ENCODE peak calls at places on chromosomes 7 and 10, in five cellular contexts. R, Z, E, X and N are unnamed samples. For H3K36me3, the result is how much of the 10 kb centered on the place peaks cover.

GRCh38 chr7:81534446-81534845 is 235.4 kb downstream of the HGF start:
- DNase-seq in R (no peak), Z (no peak), E (no peak), X (no peak), N (no peak)

GRCh38 chr7:50356212-50356944 is 51.9 kb downstream of the IKZF1 start:
- DNase-seq in R (peak), Z (peak), E (peak), X (no peak), N (peak)

GRCh38 chr10:11823122-11823988 is at the start of gene PROSER2:
- DNase-seq in R (peak), Z (no peak), E (no peak), X (peak), N (peak)

GRCh38 chr7:82247814-82248433 is 195.7 kb downstream of the CACNA2D1 start:
- DNase-seq in R (no peak), Z (no peak), E (no peak), X (no peak), N (no peak)

GRCh38 chr10:30749368-30749767 is 119.8 kb upstream of the LYZL2 start:
- DNase-seq in R (no peak), Z (no peak), E (no peak), X (no peak), N (no peak)

GRCh38 chr7:158731761-158732160 is 27.2 kb upstream of the NCAPG2 start:
- DNase-seq in R (no peak), Z (no peak), E (no peak), X (no peak), N (no peak)

GRCh38 chr7:107479303-107479702 is 9.4 kb downstream of the GPR22 start:
- DNase-seq in R (no peak), Z (no peak), E (no peak), X (no peak), N (no peak)

GRCh38 chr10:130022501-130023299 is 58.6 kb upstream of the EBF3 start:
- DNase-seq in R (no peak), Z (no peak), E (no peak), X (no peak), N (no peak)

GRCh38 chr7:106022193-106022821 is 59.2 kb downstream of the CDHR3 start:
- DNase-seq in R (no peak), Z (no peak), E (no peak), X (no peak), N (no peak)

GRCh38 chr10:21675157-21675796 is 141.2 kb downstream of the MLLT10 start:
- DNase-seq in R (no peak), Z (no peak), E (no peak), X (peak), N (no peak)

GRCh38 chr10:35561670-35562069 is 43.5 kb upstream of the GJD4 start:
- DNase-seq in R (no peak), Z (no peak), E (no peak), X (no peak), N (peak)

GRCh38 chr7:137774793-137775201 is 72.0 kb downstream of the DGKI start:
- DNase-seq in R (no peak), Z (no peak), E (no peak), X (no peak), N (no peak)

GRCh38 chr7:107232568-107233090 is 63.8 kb downstream of the HBP1 start:
- DNase-seq in R (no peak), Z (no peak), E (no peak), X (no peak), N (no peak)

GRCh38 chr7:115363916-115364315 is 442.0 kb downstream of the MDFIC start:
- DNase-seq in R (no peak), Z (no peak), E (no peak), X (no peak), N (no peak)

GRCh38 chr7:96303105-96303685 is 18.7 kb downstream of the SLC25A13 start:
- DNase-seq in R (no peak), Z (no peak), E (no peak), X (no peak), N (no peak)

GRCh38 chr7:129864042-129864441 is 88.7 kb downstream of the UBE2H start:
- DNase-seq in R (no peak), Z (peak), E (no peak), X (no peak), N (no peak)

GRCh38 chr7:13990319-13990983 is 985 bp upstream of the ETV1 start:
- DNase-seq in R (peak), Z (peak), E (peak), X (peak), N (peak)

GRCh38 chr10:14142631-14143270 is 188.0 kb downstream of the FRMD4A start:
- DNase-seq in R (no peak), Z (no peak), E (no peak), X (no peak), N (no peak)

GRCh38 chr10:110263164-110263563 is 41.6 kb downstream of the SMNDC1 start:
- DNase-seq in R (no peak), Z (no peak), E (no peak), X (no peak), N (no peak)

GRCh38 chr7:128402346-128402745 is 7.4 kb downstream of the IMPDH1 start:
- DNase-seq in R (no peak), Z (no peak), E (no peak), X (no peak), N (no peak)

GRCh38 chr7:100806276-100806675 is 21.0 kb downstream of the EPHB4 start:
- DNase-seq in R (no peak), Z (no peak), E (no peak), X (no peak), N (no peak)

GRCh38 chr7:7851991-7852390 is 116.6 kb upstream of the GLCCI1 start:
- DNase-seq in R (no peak), Z (no peak), E (no peak), X (no peak), N (no peak)

GRCh38 chr7:46744957-46745699 is 824.1 kb upstream of the IGFBP3 start:
- DNase-seq in R (no peak), Z (no peak), E (no peak), X (no peak), N (no peak)

GRCh38 chr7:74587435-74588126 is 69.9 kb upstream of the GTF2I start:
- DNase-seq in R (peak), Z (peak), E (peak), X (no peak), N (peak)

GRCh38 chr10:124559372-124560132 is 97.9 kb downstream of the LHPP start:
- DNase-seq in R (no peak), Z (no peak), E (peak), X (no peak), N (peak)

GRCh38 chr7:117385340-117386124 is 41.8 kb downstream of the ASZ1 start:
- DNase-seq in R (no peak), Z (no peak), E (no peak), X (no peak), N (no peak)

GRCh38 chr7:36312064-36312914 is 77.4 kb upstream of the ANLN start:
- DNase-seq in R (peak), Z (no peak), E (no peak), X (no peak), N (no peak)

GRCh38 chr7:27091125-27091524 is 4.7 kb downstream of the HOXA1 start:
- DNase-seq in R (no peak), Z (no peak), E (no peak), X (peak), N (no peak)

GRCh38 chr7:41652265-41652664 is 50.6 kb downstream of the INHBA start:
- DNase-seq in R (no peak), Z (no peak), E (no peak), X (no peak), N (no peak)

GRCh38 chr7:112898432-112899290 is 108.5 kb upstream of the TMEM168 start:
- DNase-seq in R (peak), Z (peak), E (no peak), X (peak), N (no peak)

GRCh38 chr10:61870521-61870895 is 31.0 kb upstream of the ARID5B start:
- DNase-seq in R (no peak), Z (no peak), E (no peak), X (no peak), N (no peak)

GRCh38 chr7:105060394-105060793 is 46.4 kb downstream of the KMT2E start:
- DNase-seq in R (no peak), Z (no peak), E (no peak), X (no peak), N (no peak)

GRCh38 chr10:10699427-10699826 is 318.2 kb upstream of the CELF2 start:
- DNase-seq in R (no peak), Z (no peak), E (no peak), X (no peak), N (no peak)

GRCh38 chr10:121788717-121789116 is 139.1 kb downstream of the ATE1 start:
- DNase-seq in R (no peak), Z (no peak), E (no peak), X (no peak), N (no peak)

GRCh38 chr10:33279276-33279675 is 55.2 kb downstream of the NRP1 start:
- DNase-seq in R (no peak), Z (no peak), E (no peak), X (no peak), N (no peak)

GRCh38 chr10:118737594-118738302 is 17.0 kb downstream of the CACUL1 start:
- DNase-seq in R (no peak), Z (no peak), E (no peak), X (no peak), N (no peak)

GRCh38 chr7:82081644-82082224 is 311.9 kb upstream of the HGF start:
- DNase-seq in R (no peak), Z (no peak), E (peak), X (no peak), N (peak)

GRCh38 chr10:44184633-44185314 is 200.1 kb downstream of the CXCL12 start:
- DNase-seq in R (no peak), Z (no peak), E (no peak), X (no peak), N (no peak)

GRCh38 chr7:98991141-98991540 is 112.8 kb downstream of the TRRAP start:
- DNase-seq in R (no peak), Z (no peak), E (no peak), X (no peak), N (no peak)
- H3K36me3 ChIP-seq in R (half or more), Z (half or more), E (under half), X (half or more), N (under half)

GRCh38 chr10:72344932-72345331 is 9.8 kb downstream of the DNAJB12 start:
- DNase-seq in R (no peak), Z (no peak), E (no peak), X (no peak), N (peak)

GRCh38 chr10:72340510-72340895 is 14.2 kb downstream of the DNAJB12 start:
- DNase-seq in R (peak), Z (peak), E (peak), X (no peak), N (peak)

GRCh38 chr10:72340911-72341310 is 13.8 kb downstream of the DNAJB12 start:
- DNase-seq in R (no peak), Z (no peak), E (peak), X (no peak), N (no peak)

GRCh38 chr10:72338180-72338579 is 16.5 kb downstream of the DNAJB12 start:
- DNase-seq in R (no peak), Z (no peak), E (no peak), X (no peak), N (no peak)

GRCh38 chr10:72342911-72343310 is 11.8 kb downstream of the DNAJB12 start:
- DNase-seq in R (no peak), Z (no peak), E (no peak), X (no peak), N (no peak)
- H3K36me3 ChIP-seq in R (under half), Z (half or more), E (under half), X (half or more), N (half or more)

GRCh38 chr7:17320642-17321041 is 22.2 kb downstream of the AHR start:
- DNase-seq in R (no peak), Z (no peak), E (no peak), X (no peak), N (no peak)
- H3K36me3 ChIP-seq in R (under half), Z (under half), E (under half), X (under half), N (under half)

DNA sequence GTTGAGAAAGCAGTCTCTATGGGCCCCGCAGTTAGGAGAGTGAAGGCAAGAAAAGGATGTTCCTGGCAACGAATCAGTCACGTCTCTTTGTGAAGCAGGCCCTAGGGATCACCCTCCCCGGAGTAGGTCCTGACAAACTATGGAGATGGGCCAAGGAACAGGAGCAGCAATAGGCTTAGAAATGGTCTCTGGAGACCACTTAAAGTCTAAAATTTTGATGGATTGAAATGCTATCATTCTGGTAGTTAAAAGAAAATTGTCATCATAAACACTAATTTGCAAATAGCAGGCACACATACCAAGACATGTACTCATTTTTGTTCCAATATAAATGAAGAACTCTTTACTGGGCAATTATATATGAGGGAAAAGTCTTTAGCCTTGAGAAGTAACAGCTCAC is 123.5 kb downstream of the ITGB8 start:
- DNase-seq in R (no peak), Z (no peak), E (no peak), X (no peak), N (no peak)
- H3K36me3 ChIP-seq in R (under half), Z (under half), E (under half), X (under half), N (under half)

GRCh38 chr7:2220030-2220429 is 12.7 kb downstream of the MAD1L1 start:
- DNase-seq in R (no peak), Z (no peak), E (peak), X (no peak), N (no peak)
- H3K36me3 ChIP-seq in R (half or more), Z (under half), E (under half), X (half or more), N (half or more)